ENCODE peak calls at places on chromosomes 7 and 10, in eight cellular contexts. N is uterus, J is heart right ventricle, F is upper lobe of right lung, T is cardiac muscle cell, P is GM23338, U is small intestine, A is fibroblast of lung. H is an unnamed sample. For H3K4me1, the result is how much of the 10 kb centered on the place peaks cover.

GRCh38 chr7:140810830-140811556 is 113.7 kb downstream of the BRAF start:
- DNase-seq in N (peak), J (peak), F (no peak), T (peak), P (peak), U (peak), A (peak), H (peak)

GRCh38 chr7:84637568-84638338 is 443.2 kb upstream of the SEMA3A start:
- DNase-seq in N (no peak), J (no peak), F (no peak), T (peak), P (peak), U (no peak), A (peak), H (no peak)

GRCh38 chr7:82029236-82029635 is 259.4 kb upstream of the HGF start:
- DNase-seq in N (no peak), J (no peak), F (no peak), T (no peak), P (no peak), U (no peak), A (peak), H (no peak)

GRCh38 chr7:1081336-1081735 is 6.6 kb upstream of the GPER1 start:
- DNase-seq in N (no peak), J (no peak), F (no peak), T (no peak), P (no peak), U (no peak), A (no peak), H (no peak)

GRCh38 chr7:5426226-5426475 is 2.5 kb upstream of the TNRC18 start:
- DNase-seq in N (no peak), J (no peak), F (no peak), T (no peak), P (no peak), U (no peak), A (peak), H (no peak)

GRCh38 chr7:117283779-117284178 is 39.1 kb downstream of the WNT2 start:
- DNase-seq in N (no peak), J (no peak), F (no peak), T (no peak), P (no peak), U (no peak), A (no peak), H (no peak)

GRCh38 chr7:33686001-33686591 is 219.2 kb upstream of the BMPER start:
- DNase-seq in N (no peak), J (no peak), F (peak), T (no peak), P (peak), U (no peak), A (no peak), H (no peak)

GRCh38 chr10:49679480-49679893 is at the start of gene C10orf53:
- DNase-seq in N (no peak), J (peak), F (no peak), T (peak), P (peak), U (peak), A (peak), H (no peak)

GRCh38 chr7:66150471-66150870 is 35.8 kb downstream of the CRCP start:
- DNase-seq in N (peak), J (peak), F (peak), T (peak), P (no peak), U (no peak), A (peak), H (peak)

GRCh38 chr7:70634610-70635068 is 497.3 kb upstream of the GALNT17 start:
- DNase-seq in N (no peak), J (no peak), F (no peak), T (peak), P (no peak), U (no peak), A (peak), H (no peak)

GRCh38 chr7:19587291-19587690 is 121.5 kb downstream of the POLR1F start:
- DNase-seq in N (no peak), J (no peak), F (no peak), T (peak), P (peak), U (no peak), A (no peak), H (no peak)

GRCh38 chr7:72118366-72118765 is 293.8 kb downstream of the CALN1 start:
- DNase-seq in N (no peak), J (no peak), F (no peak), T (no peak), P (no peak), U (no peak), A (no peak), H (no peak)

GRCh38 chr10:110764378-110764777 is 107.3 kb upstream of the PDCD4 start:
- DNase-seq in N (no peak), J (peak), F (no peak), T (no peak), P (no peak), U (no peak), A (no peak), H (no peak)

GRCh38 chr10:29496341-29497162 is 138.2 kb downstream of the SVIL start:
- DNase-seq in N (peak), J (peak), F (peak), T (peak), P (peak), U (peak), A (peak), H (peak)

GRCh38 chr10:72243822-72244437 is 27.9 kb upstream of the ASCC1 start:
- DNase-seq in N (peak), J (no peak), F (no peak), T (peak), P (no peak), U (peak), A (peak), H (no peak)

GRCh38 chr7:47570649-47571050 is 11.3 kb downstream of the TNS3 start:
- DNase-seq in N (peak), J (peak), F (no peak), T (peak), P (no peak), U (no peak), A (peak), H (no peak)

GRCh38 chr10:46053534-46054434 is 7.7 kb upstream of the MSMB start:
- DNase-seq in N (no peak), J (no peak), F (no peak), T (no peak), P (no peak), U (no peak), A (no peak), H (no peak)

GRCh38 chr10:46052791-46053375 is 6.8 kb upstream of the MSMB start:
- DNase-seq in N (no peak), J (no peak), F (no peak), T (no peak), P (no peak), U (no peak), A (no peak), H (no peak)

GRCh38 chr10:46055771-46056170 is 9.7 kb upstream of the MSMB start:
- DNase-seq in N (no peak), J (no peak), F (no peak), T (no peak), P (no peak), U (no peak), A (no peak), H (no peak)

GRCh38 chr10:46060706-46061105 is 14.6 kb upstream of the MSMB start:
- DNase-seq in N (no peak), J (no peak), F (no peak), T (no peak), P (no peak), U (no peak), A (no peak), H (no peak)

GRCh38 chr10:46057038-46057437 is 11.0 kb upstream of the MSMB start:
- DNase-seq in N (no peak), J (no peak), F (no peak), T (no peak), P (no peak), U (no peak), A (no peak), H (no peak)
- H3K4me1 ChIP-seq in N (under half), J (under half), F (under half), T (under half), P (under half), U (under half), A (under half), H (under half)

GRCh38 chr10:96270564-96270963 is 805 bp downstream of the BLNK start:
- DNase-seq in N (no peak), J (no peak), F (no peak), T (no peak), P (no peak), U (peak), A (no peak), H (no peak)

GRCh38 chr10:96266118-96266770 is 5.1 kb downstream of the BLNK start:
- DNase-seq in N (no peak), J (no peak), F (no peak), T (no peak), P (no peak), U (peak), A (no peak), H (peak)

GRCh38 chr10:96267234-96267705 is 4.1 kb downstream of the BLNK start:
- DNase-seq in N (no peak), J (no peak), F (no peak), T (no peak), P (no peak), U (peak), A (no peak), H (no peak)

GRCh38 chr10:96269438-96270300 is 1.7 kb downstream of the BLNK start:
- DNase-seq in N (no peak), J (no peak), F (no peak), T (no peak), P (no peak), U (peak), A (no peak), H (no peak)

GRCh38 chr10:96268341-96268909 is 2.9 kb downstream of the BLNK start:
- DNase-seq in N (no peak), J (no peak), F (no peak), T (no peak), P (no peak), U (no peak), A (no peak), H (no peak)
- H3K4me3 ChIP-seq in N (no peak), J (no peak), F (no peak), T (no peak), P (no peak), U (no peak), A (no peak), H (no peak)

DNA sequence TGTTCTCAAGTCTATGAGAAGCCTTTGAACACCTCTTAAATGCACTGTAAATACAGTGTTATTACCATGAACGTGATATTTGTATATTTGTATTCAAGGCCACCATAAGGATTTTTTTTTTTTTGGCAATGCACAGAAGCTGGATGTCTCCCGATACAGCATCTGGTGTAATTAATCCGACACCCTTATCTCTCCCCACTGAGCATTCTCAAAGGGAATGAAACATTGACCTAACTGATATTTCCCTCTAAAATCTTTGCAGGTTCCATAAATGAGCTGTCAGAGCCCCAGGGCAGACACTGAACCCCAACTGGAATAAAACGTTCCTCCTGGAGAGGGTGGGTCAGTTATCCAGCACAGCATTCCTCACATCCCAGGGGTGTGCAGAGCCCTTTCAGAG is 316.6 kb downstream of the PAXIP1 start:
- DNase-seq in N (no peak), J (no peak), F (no peak), T (no peak), P (no peak), U (no peak), A (no peak), H (no peak)
- H3K27ac ChIP-seq in N (no peak), J (no peak), F (no peak), T (no peak), P (no peak), U (no peak), A (no peak), H (no peak)

GRCh38 chr10:1120761-1121160 is 64.6 kb downstream of the WDR37 start:
- DNase-seq in N (peak), J (no peak), F (no peak), T (no peak), P (no peak), U (no peak), A (peak), H (peak)
- H3K4me1 ChIP-seq in N (under half), J (under half), F (under half), T (under half), P (under half), U (under half), A (under half), H (under half)

GRCh38 chr10:5710854-5711253 is 26.2 kb downstream of the TASOR2 start:
- DNase-seq in N (no peak), J (no peak), F (no peak), T (no peak), P (no peak), U (peak), A (no peak), H (no peak)
- H3K4me3 ChIP-seq in N (no peak), J (no peak), F (peak), T (no peak), P (no peak), U (no peak), A (peak), H (peak)

H was measured in right lobe of liver.